ENCODE peak calls at places on chromosome X, in ten cellular contexts. One of them, this sample, is unnamed.
A peak's percentile ranks its signal among the peaks of the same experiment; 100 is the strongest.

GRCh38 chrX:78708171-78708570 is 39.3 kb upstream of the LPAR4 start:
- DNase-seq in A549: peak; percentile 0
- DNase-seq in GM23248: peak; percentile 57
- DNase-seq in WERI-Rb-1: peak; percentile 11
- DNase-seq in substantia nigra: no peak
- DNase-seq in mammary epithelial cell: peak; percentile 10
- DNase-seq in body of pancreas: no peak
- DNase-seq in testis: no peak
- DNase-seq in HL-60: no peak
- DNase-seq in dorsolateral prefrontal cortex: no peak
- DNase-seq in this sample: peak; percentile 20

GRCh38 chrX:47311857-47312774 is 58.3 kb upstream of the ZNF157 start:
- DNase-seq in A549: peak; percentile 30
- DNase-seq in GM23248: peak; percentile 79
- DNase-seq in WERI-Rb-1: peak; percentile 59
- DNase-seq in substantia nigra: no peak
- DNase-seq in mammary epithelial cell: peak; percentile 62
- DNase-seq in body of pancreas: peak; percentile 58
- DNase-seq in testis: peak; percentile 68
- DNase-seq in HL-60: peak; percentile 11
- DNase-seq in dorsolateral prefrontal cortex: no peak
- DNase-seq in this sample: peak; percentile 26

GRCh38 chrX:150897371-150898319 is 823 bp downstream of the CD99L2 start:
- DNase-seq in A549: peak; percentile 24
- DNase-seq in GM23248: peak; percentile 43
- DNase-seq in WERI-Rb-1: peak; percentile 63
- DNase-seq in substantia nigra: no peak
- DNase-seq in mammary epithelial cell: peak; percentile 27
- DNase-seq in body of pancreas: peak; percentile 20
- DNase-seq in testis: peak; percentile 40
- DNase-seq in HL-60: no peak
- DNase-seq in dorsolateral prefrontal cortex: peak; percentile 63
- DNase-seq in this sample: peak; percentile 51

GRCh38 chrX:9291666-9292065 is 173.2 kb upstream of the TBL1X start:
- DNase-seq in A549: no peak
- DNase-seq in GM23248: no peak
- DNase-seq in WERI-Rb-1: no peak
- DNase-seq in substantia nigra: no peak
- DNase-seq in mammary epithelial cell: no peak
- DNase-seq in body of pancreas: no peak
- DNase-seq in testis: peak; percentile 14
- DNase-seq in HL-60: no peak
- DNase-seq in dorsolateral prefrontal cortex: no peak
- DNase-seq in this sample: no peak

GRCh38 chrX:3527811-3528210 is 181.4 kb upstream of the MXRA5 start:
- DNase-seq in A549: no peak
- DNase-seq in GM23248: peak; percentile 7
- DNase-seq in WERI-Rb-1: no peak
- DNase-seq in substantia nigra: no peak
- DNase-seq in mammary epithelial cell: no peak
- DNase-seq in body of pancreas: no peak
- DNase-seq in testis: no peak
- DNase-seq in HL-60: no peak
- DNase-seq in dorsolateral prefrontal cortex: no peak
- DNase-seq in this sample: no peak

GRCh38 chrX:69387559-69388487 is 116.3 kb upstream of the NALF2 start:
- DNase-seq in A549: peak; percentile 43
- DNase-seq in GM23248: peak; percentile 54
- DNase-seq in WERI-Rb-1: peak; percentile 89
- DNase-seq in substantia nigra: no peak
- DNase-seq in mammary epithelial cell: peak; percentile 8
- DNase-seq in body of pancreas: peak; percentile 41
- DNase-seq in testis: peak; percentile 36
- DNase-seq in HL-60: no peak
- DNase-seq in dorsolateral prefrontal cortex: peak; percentile 46
- DNase-seq in this sample: peak; percentile 41

GRCh38 chrX:51894697-51895336 is 1.4 kb downstream of the MAGED1 start:
- DNase-seq in A549: no peak
- DNase-seq in GM23248: peak; percentile 52
- DNase-seq in WERI-Rb-1: no peak
- DNase-seq in substantia nigra: no peak
- DNase-seq in mammary epithelial cell: no peak
- DNase-seq in body of pancreas: peak; percentile 42
- DNase-seq in testis: peak; percentile 56
- DNase-seq in HL-60: no peak
- DNase-seq in dorsolateral prefrontal cortex: peak; percentile 46
- DNase-seq in this sample: peak; percentile 25

GRCh38 chrX:65241059-65241721 is 264.9 kb upstream of the ZC4H2 start:
- DNase-seq in A549: no peak
- DNase-seq in GM23248: peak; percentile 42
- DNase-seq in WERI-Rb-1: no peak
- DNase-seq in substantia nigra: no peak
- DNase-seq in mammary epithelial cell: no peak
- DNase-seq in body of pancreas: no peak
- DNase-seq in testis: no peak
- DNase-seq in HL-60: no peak
- DNase-seq in dorsolateral prefrontal cortex: no peak
- DNase-seq in this sample: no peak

GRCh38 chrX:41180194-41180902 is 95.1 kb downstream of the USP9X start:
- DNase-seq in A549: peak; percentile 34
- DNase-seq in GM23248: peak; percentile 61
- DNase-seq in WERI-Rb-1: peak; percentile 46
- DNase-seq in substantia nigra: no peak
- DNase-seq in mammary epithelial cell: peak; percentile 42
- DNase-seq in body of pancreas: peak; percentile 32
- DNase-seq in testis: peak; percentile 40
- DNase-seq in HL-60: peak; percentile 20
- DNase-seq in dorsolateral prefrontal cortex: no peak
- DNase-seq in this sample: peak; percentile 49

GRCh38 chrX:13346646-13347045 is 26.8 kb upstream of the ATXN3L start:
- DNase-seq in A549: no peak
- DNase-seq in GM23248: no peak
- DNase-seq in WERI-Rb-1: no peak
- DNase-seq in substantia nigra: no peak
- DNase-seq in mammary epithelial cell: no peak
- DNase-seq in body of pancreas: no peak
- DNase-seq in testis: no peak
- DNase-seq in HL-60: no peak
- DNase-seq in dorsolateral prefrontal cortex: no peak
- DNase-seq in this sample: no peak

GRCh38 chrX:40945366-40945713 is 139.9 kb upstream of the USP9X start:
- DNase-seq in A549: peak; percentile 74
- DNase-seq in GM23248: peak; percentile 81
- DNase-seq in WERI-Rb-1: no peak
- DNase-seq in substantia nigra: no peak
- DNase-seq in mammary epithelial cell: peak; percentile 63
- DNase-seq in body of pancreas: peak; percentile 11
- DNase-seq in testis: peak; percentile 31
- DNase-seq in HL-60: peak; percentile 49
- DNase-seq in dorsolateral prefrontal cortex: no peak
- DNase-seq in this sample: peak; percentile 46

GRCh38 chrX:17160971-17161370 is 214.0 kb upstream of the NHS start:
- DNase-seq in A549: peak; percentile 11
- DNase-seq in GM23248: peak; percentile 8
- DNase-seq in WERI-Rb-1: no peak
- DNase-seq in substantia nigra: no peak
- DNase-seq in mammary epithelial cell: no peak
- DNase-seq in body of pancreas: no peak
- DNase-seq in testis: no peak
- DNase-seq in HL-60: no peak
- DNase-seq in dorsolateral prefrontal cortex: no peak
- DNase-seq in this sample: no peak

GRCh38 chrX:63918611-63919010 is 133.6 kb upstream of the ARHGEF9 start:
- DNase-seq in A549: no peak
- DNase-seq in GM23248: peak; percentile 70
- DNase-seq in WERI-Rb-1: peak; percentile 67
- DNase-seq in substantia nigra: no peak
- DNase-seq in mammary epithelial cell: peak; percentile 28
- DNase-seq in body of pancreas: no peak
- DNase-seq in testis: no peak
- DNase-seq in HL-60: no peak
- DNase-seq in dorsolateral prefrontal cortex: no peak
- DNase-seq in this sample: no peak

GRCh38 chrX:57211906-57212305 is 74.6 kb upstream of the FAAH2 start:
- DNase-seq in A549: no peak
- DNase-seq in GM23248: no peak
- DNase-seq in WERI-Rb-1: no peak
- DNase-seq in substantia nigra: no peak
- DNase-seq in mammary epithelial cell: peak; percentile 1
- DNase-seq in body of pancreas: no peak
- DNase-seq in testis: no peak
- DNase-seq in HL-60: no peak
- DNase-seq in dorsolateral prefrontal cortex: no peak
- DNase-seq in this sample: no peak

DNA sequence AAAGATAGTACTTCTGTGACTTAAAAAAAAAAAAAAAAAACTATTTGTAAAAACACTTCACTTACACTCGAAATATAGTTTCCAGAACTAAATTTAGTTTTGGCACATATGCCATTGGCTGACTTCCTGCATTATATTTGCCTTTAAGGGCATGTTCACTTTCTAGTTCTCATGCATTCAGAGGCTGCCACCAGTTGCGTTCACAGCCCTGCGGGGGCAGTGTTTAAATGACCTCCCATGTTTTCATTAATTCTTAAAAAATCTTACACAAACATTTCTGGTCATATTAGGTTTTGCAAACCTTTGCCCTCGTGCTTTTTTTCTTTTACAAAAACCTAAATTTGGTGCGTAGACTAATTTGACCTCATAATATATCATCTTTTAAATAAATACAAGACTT is 12.5 kb upstream of the ARHGAP6 start:
- DNase-seq in A549: no peak
- DNase-seq in GM23248: peak; percentile 4
- DNase-seq in WERI-Rb-1: no peak
- DNase-seq in substantia nigra: no peak
- DNase-seq in mammary epithelial cell: no peak
- DNase-seq in body of pancreas: no peak
- DNase-seq in testis: no peak
- DNase-seq in HL-60: no peak
- DNase-seq in dorsolateral prefrontal cortex: no peak
- DNase-seq in this sample: no peak
- H3K27ac ChIP-seq in A549: no peak overlapping the region
- H3K27ac ChIP-seq in GM23248: no peak overlapping the region
- H3K27ac ChIP-seq in WERI-Rb-1: no peak overlapping the region
- H3K27ac ChIP-seq in substantia nigra: no peak overlapping the region
- H3K27ac ChIP-seq in mammary epithelial cell: no peak overlapping the region
- H3K27ac ChIP-seq in body of pancreas: no peak overlapping the region
- H3K27ac ChIP-seq in testis: no peak overlapping the region
- H3K27ac ChIP-seq in HL-60: no peak overlapping the region
- H3K27ac ChIP-seq in dorsolateral prefrontal cortex: no peak overlapping the region
- H3K27ac ChIP-seq in this sample: no peak overlapping the region

DNA sequence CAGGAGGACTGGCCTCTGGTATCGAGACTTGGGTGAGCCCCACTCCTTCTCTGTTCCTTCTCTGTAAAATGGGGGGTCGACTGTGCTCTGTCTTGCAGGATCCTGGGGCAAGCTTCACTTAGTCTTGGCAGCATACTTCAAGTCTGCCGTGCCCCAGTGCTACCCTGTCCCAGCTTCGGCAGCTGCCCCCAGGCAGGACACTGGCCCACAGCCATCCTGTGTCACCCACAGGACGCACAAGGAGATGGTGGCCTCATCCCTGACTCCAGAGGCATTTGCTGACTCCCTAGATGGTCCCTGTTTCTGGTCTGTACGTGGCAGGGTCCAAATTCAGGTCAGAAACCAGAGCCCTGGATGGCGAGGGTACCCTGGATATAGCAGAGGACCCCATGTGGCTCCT is 7.1 kb upstream of the HAUS7 start:
- DNase-seq in A549: no peak
- DNase-seq in GM23248: no peak
- DNase-seq in WERI-Rb-1: no peak
- DNase-seq in substantia nigra: no peak
- DNase-seq in mammary epithelial cell: no peak
- DNase-seq in body of pancreas: no peak
- DNase-seq in testis: no peak
- DNase-seq in HL-60: no peak
- DNase-seq in dorsolateral prefrontal cortex: no peak
- DNase-seq in this sample: no peak
- H3K27ac ChIP-seq in A549: no peak overlapping the region
- H3K27ac ChIP-seq in GM23248: peak overlapping the region; percentile 77
- H3K27ac ChIP-seq in WERI-Rb-1: peak overlapping the region; percentile 97
- H3K27ac ChIP-seq in substantia nigra: no peak overlapping the region
- H3K27ac ChIP-seq in mammary epithelial cell: no peak overlapping the region
- H3K27ac ChIP-seq in body of pancreas: no peak overlapping the region
- H3K27ac ChIP-seq in testis: no peak overlapping the region
- H3K27ac ChIP-seq in HL-60: no peak overlapping the region
- H3K27ac ChIP-seq in dorsolateral prefrontal cortex: no peak overlapping the region
- H3K27ac ChIP-seq in this sample: no peak overlapping the region

GRCh38 chrX:102651242-102651967 is at the start of gene GPRASP1:
- DNase-seq in A549: no peak
- DNase-seq in GM23248: peak; percentile 59
- DNase-seq in WERI-Rb-1: peak; percentile 67
- DNase-seq in substantia nigra: no peak
- DNase-seq in mammary epithelial cell: no peak
- DNase-seq in body of pancreas: peak; percentile 25
- DNase-seq in testis: peak; percentile 71
- DNase-seq in HL-60: no peak
- DNase-seq in dorsolateral prefrontal cortex: peak; percentile 80
- DNase-seq in this sample: peak; percentile 36
- H3K27ac ChIP-seq in A549: peak within 1 kb of the TSS; percentile 55
- H3K27ac ChIP-seq in GM23248: no peak within 1 kb of the TSS
- H3K27ac ChIP-seq in WERI-Rb-1: peak within 1 kb of the TSS; percentile 33
- H3K27ac ChIP-seq in substantia nigra: peak within 1 kb of the TSS; percentile 63
- H3K27ac ChIP-seq in mammary epithelial cell: no peak within 1 kb of the TSS
- H3K27ac ChIP-seq in body of pancreas: no peak within 1 kb of the TSS
- H3K27ac ChIP-seq in testis: peak within 1 kb of the TSS; percentile 83
- H3K27ac ChIP-seq in HL-60: no peak within 1 kb of the TSS
- H3K27ac ChIP-seq in dorsolateral prefrontal cortex: peak within 1 kb of the TSS; percentile 84
- H3K27ac ChIP-seq in this sample: no peak within 1 kb of the TSS

GRCh38 chrX:136170109-136170800 is 22.9 kb downstream of the FHL1 start:
- DNase-seq in A549: no peak
- DNase-seq in GM23248: peak; percentile 67
- DNase-seq in WERI-Rb-1: no peak
- DNase-seq in substantia nigra: no peak
- DNase-seq in mammary epithelial cell: no peak
- DNase-seq in body of pancreas: no peak
- DNase-seq in testis: no peak
- DNase-seq in HL-60: no peak
- DNase-seq in dorsolateral prefrontal cortex: no peak
- DNase-seq in this sample: no peak

GRCh38 chrX:136171420-136171819 is 24.1 kb downstream of the FHL1 start:
- DNase-seq in A549: no peak
- DNase-seq in GM23248: no peak
- DNase-seq in WERI-Rb-1: no peak
- DNase-seq in substantia nigra: no peak
- DNase-seq in mammary epithelial cell: no peak
- DNase-seq in body of pancreas: no peak
- DNase-seq in testis: no peak
- DNase-seq in HL-60: no peak
- DNase-seq in dorsolateral prefrontal cortex: no peak
- DNase-seq in this sample: no peak

GRCh38 chrX:136163694-136164093 is 16.4 kb downstream of the FHL1 start:
- DNase-seq in A549: no peak
- DNase-seq in GM23248: peak; percentile 55
- DNase-seq in WERI-Rb-1: no peak
- DNase-seq in substantia nigra: no peak
- DNase-seq in mammary epithelial cell: no peak
- DNase-seq in body of pancreas: no peak
- DNase-seq in testis: no peak
- DNase-seq in HL-60: no peak
- DNase-seq in dorsolateral prefrontal cortex: no peak
- DNase-seq in this sample: no peak

GRCh38 chrX:136166221-136166855 is 19.0 kb downstream of the FHL1 start:
- DNase-seq in A549: no peak
- DNase-seq in GM23248: peak; percentile 68
- DNase-seq in WERI-Rb-1: no peak
- DNase-seq in substantia nigra: no peak
- DNase-seq in mammary epithelial cell: no peak
- DNase-seq in body of pancreas: no peak
- DNase-seq in testis: no peak
- DNase-seq in HL-60: no peak
- DNase-seq in dorsolateral prefrontal cortex: no peak
- DNase-seq in this sample: no peak

GRCh38 chrX:136168929-136169735 is 21.8 kb downstream of the FHL1 start:
- DNase-seq in A549: no peak
- DNase-seq in GM23248: peak; percentile 86
- DNase-seq in WERI-Rb-1: no peak
- DNase-seq in substantia nigra: no peak
- DNase-seq in mammary epithelial cell: peak; percentile 18
- DNase-seq in body of pancreas: no peak
- DNase-seq in testis: no peak
- DNase-seq in HL-60: no peak
- DNase-seq in dorsolateral prefrontal cortex: peak; percentile 52
- DNase-seq in this sample: peak; percentile 36
- H3K27ac ChIP-seq in A549: no peak overlapping the region
- H3K27ac ChIP-seq in GM23248: peak overlapping the region; percentile 81
- H3K27ac ChIP-seq in WERI-Rb-1: no peak overlapping the region
- H3K27ac ChIP-seq in substantia nigra: no peak overlapping the region
- H3K27ac ChIP-seq in mammary epithelial cell: no peak overlapping the region
- H3K27ac ChIP-seq in body of pancreas: no peak overlapping the region
- H3K27ac ChIP-seq in testis: no peak overlapping the region
- H3K27ac ChIP-seq in HL-60: no peak overlapping the region
- H3K27ac ChIP-seq in dorsolateral prefrontal cortex: peak overlapping the region; percentile 63
- H3K27ac ChIP-seq in this sample: peak overlapping the region; percentile 6

This sample was measured in colonic mucosa.